ENCODE peak calls at places on chromosome 13, in seven cellular contexts. P, M, G, A, L, H and B are unnamed samples.

GRCh38 chr13:42497798-42498197 is 76.2 kb upstream of the TNFSF11 start:
- DNase-seq in P (no peak), M (no peak), G (peak), A (no peak), L (peak), H (no peak), B (no peak)

GRCh38 chr13:28583661-28584091 is 75.3 kb upstream of the POMP start:
- DNase-seq in P (no peak), M (no peak), G (peak), A (no peak), L (peak), H (no peak), B (no peak)

GRCh38 chr13:62293081-62293480 is 877.4 kb upstream of the PCDH20 start:
- DNase-seq in P (no peak), M (no peak), G (no peak), A (no peak), L (no peak), H (no peak), B (no peak)

GRCh38 chr13:24159921-24160324 is 597 bp upstream of the SPATA13 start:
- DNase-seq in P (no peak), M (no peak), G (no peak), A (no peak), L (no peak), H (no peak), B (no peak)

GRCh38 chr13:29573190-29573589 is 22.3 kb downstream of the SLC7A1 start:
- DNase-seq in P (peak), M (peak), G (no peak), A (peak), L (peak), H (no peak), B (no peak)

GRCh38 chr13:54124700-54125099 is 1096.1 kb downstream of the OLFM4 start:
- DNase-seq in P (no peak), M (no peak), G (no peak), A (no peak), L (no peak), H (no peak), B (no peak)

GRCh38 chr13:32761472-32761871 is 175.2 kb downstream of the PDS5B start:
- DNase-seq in P (no peak), M (no peak), G (no peak), A (no peak), L (no peak), H (no peak), B (no peak)

GRCh38 chr13:43285891-43286602 is 262.7 kb downstream of the DNAJC15 start:
- DNase-seq in P (no peak), M (no peak), G (peak), A (peak), L (no peak), H (no peak), B (no peak)

GRCh38 chr13:45100855-45101254 is 19.5 kb upstream of the GTF2F2 start:
- DNase-seq in P (no peak), M (no peak), G (no peak), A (no peak), L (no peak), H (no peak), B (no peak)

GRCh38 chr13:20171364-20171763 is 10.5 kb upstream of the GJA3 start:
- DNase-seq in P (no peak), M (no peak), G (no peak), A (no peak), L (no peak), H (no peak), B (no peak)

GRCh38 chr13:73677041-73677589 is 457.1 kb downstream of the KLF12 start:
- DNase-seq in P (no peak), M (no peak), G (peak), A (no peak), L (no peak), H (peak), B (no peak)

GRCh38 chr13:91571681-91572080 is 173.3 kb downstream of the GPC5 start:
- DNase-seq in P (no peak), M (no peak), G (no peak), A (no peak), L (no peak), H (no peak), B (no peak)

GRCh38 chr13:101397742-101398141 is 18.6 kb downstream of the NALCN start:
- DNase-seq in P (no peak), M (no peak), G (peak), A (no peak), L (no peak), H (no peak), B (peak)

GRCh38 chr13:42477588-42478190 is 96.3 kb upstream of the TNFSF11 start:
- DNase-seq in P (no peak), M (no peak), G (no peak), A (no peak), L (no peak), H (no peak), B (no peak)

GRCh38 chr13:31431722-31432137 is 232.0 kb downstream of the B3GLCT start:
- DNase-seq in P (no peak), M (peak), G (peak), A (peak), L (peak), H (no peak), B (no peak)

GRCh38 chr13:32033744-32034143 is 2.2 kb downstream of the FRY start:
- DNase-seq in P (no peak), M (no peak), G (no peak), A (no peak), L (no peak), H (no peak), B (no peak)

GRCh38 chr13:18232298-18232993 is 949.2 kb downstream of the TUBA3C start:
- DNase-seq in P (no peak), M (no peak), G (no peak), A (no peak), L (no peak), H (no peak), B (no peak)

GRCh38 chr13:26021516-26021915 is 30.3 kb downstream of the SHISA2 start:
- DNase-seq in P (no peak), M (no peak), G (no peak), A (no peak), L (no peak), H (no peak), B (no peak)

GRCh38 chr13:32150794-32151193 is 119.2 kb downstream of the FRY start:
- DNase-seq in P (peak), M (peak), G (no peak), A (peak), L (no peak), H (no peak), B (no peak)

GRCh38 chr13:104805346-104805745 is 1730.1 kb downstream of the EFNB2 start:
- DNase-seq in P (no peak), M (no peak), G (no peak), A (no peak), L (no peak), H (no peak), B (no peak)

GRCh38 chr13:72781461-72782439 is at the start of the genes DIS3 and PIBF1:
- DNase-seq in P (peak), M (peak), G (peak), A (peak), L (peak), H (peak), B (peak)

GRCh38 chr13:98509271-98510155 is 67.4 kb downstream of the STK24 start:
- DNase-seq in P (no peak), M (peak), G (peak), A (no peak), L (peak), H (peak), B (peak)

GRCh38 chr13:110581489-110582185 is 20.1 kb upstream of the RAB20 start:
- DNase-seq in P (no peak), M (no peak), G (no peak), A (no peak), L (no peak), H (no peak), B (no peak)

GRCh38 chr13:91313103-91313502 is 34.4 kb upstream of the MIR17HG start:
- DNase-seq in P (no peak), M (no peak), G (peak), A (no peak), L (peak), H (no peak), B (no peak)

GRCh38 chr13:85373322-85373721 is 425.9 kb downstream of the SLITRK6 start:
- DNase-seq in P (no peak), M (no peak), G (no peak), A (no peak), L (no peak), H (no peak), B (no peak)

GRCh38 chr13:24203726-24204295 is 43.3 kb downstream of the SPATA13 start:
- DNase-seq in P (no peak), M (no peak), G (no peak), A (no peak), L (peak), H (no peak), B (no peak)

GRCh38 chr13:61477619-61478018 is 62.0 kb upstream of the PCDH20 start:
- DNase-seq in P (no peak), M (no peak), G (no peak), A (no peak), L (no peak), H (no peak), B (no peak)

GRCh38 chr13:47639716-47640447 is 361.2 kb downstream of the SUCLA2 start:
- DNase-seq in P (no peak), M (no peak), G (no peak), A (no peak), L (no peak), H (no peak), B (no peak)

GRCh38 chr13:43561081-43561480 is 225.7 kb downstream of the ENOX1 start:
- DNase-seq in P (no peak), M (no peak), G (no peak), A (no peak), L (no peak), H (no peak), B (no peak)

GRCh38 chr13:32555613-32556012 is 17.0 kb upstream of the N4BP2L2 start:
- DNase-seq in P (no peak), M (no peak), G (no peak), A (no peak), L (no peak), H (no peak), B (no peak)

GRCh38 chr13:39225860-39226259 is 187.6 kb downstream of the NHLRC3 start:
- DNase-seq in P (no peak), M (no peak), G (no peak), A (no peak), L (no peak), H (no peak), B (no peak)

GRCh38 chr13:71242191-71242590 is 624.8 kb downstream of the DACH1 start:
- DNase-seq in P (no peak), M (no peak), G (no peak), A (no peak), L (no peak), H (no peak), B (no peak)

GRCh38 chr13:26254583-26255102 is 714 bp downstream of the CDK8 start:
- DNase-seq in P (peak), M (peak), G (peak), A (peak), L (peak), H (no peak), B (no peak)

GRCh38 chr13:100363874-100364273 is 224.7 kb downstream of the GGACT start:
- DNase-seq in P (no peak), M (no peak), G (peak), A (no peak), L (no peak), H (no peak), B (peak)
- H3K4me3 ChIP-seq in P (no peak), M (no peak), G (no peak), A (no peak), L (no peak), H (no peak), B (no peak)

DNA sequence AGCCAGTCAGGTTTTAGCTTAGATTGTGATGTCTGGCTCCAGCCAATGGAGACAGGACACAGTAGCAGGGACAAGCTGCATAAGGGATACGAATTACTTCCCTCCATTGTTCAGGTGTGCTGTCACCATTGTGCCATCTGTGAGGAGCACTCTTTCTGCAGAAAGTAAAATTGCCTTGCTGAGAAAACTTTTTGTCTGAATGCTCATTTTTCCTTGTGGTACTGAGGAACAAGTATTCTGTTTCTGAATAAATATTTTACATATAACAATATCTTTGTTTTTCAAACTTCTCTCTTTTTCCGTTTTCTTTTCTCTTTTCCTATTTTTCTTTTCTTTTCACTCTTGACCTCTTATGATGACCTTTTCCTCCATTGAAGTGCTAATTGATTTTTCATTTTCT is 10.2 kb downstream of the SLC10A2 start:
- DNase-seq in P (no peak), M (no peak), G (no peak), A (no peak), L (no peak), H (no peak), B (no peak)
- TF ChIP-seq CTCF in P (no peak), M (no peak), G (no peak), A (no peak), L (no peak), H (no peak), B (no peak)

DNA sequence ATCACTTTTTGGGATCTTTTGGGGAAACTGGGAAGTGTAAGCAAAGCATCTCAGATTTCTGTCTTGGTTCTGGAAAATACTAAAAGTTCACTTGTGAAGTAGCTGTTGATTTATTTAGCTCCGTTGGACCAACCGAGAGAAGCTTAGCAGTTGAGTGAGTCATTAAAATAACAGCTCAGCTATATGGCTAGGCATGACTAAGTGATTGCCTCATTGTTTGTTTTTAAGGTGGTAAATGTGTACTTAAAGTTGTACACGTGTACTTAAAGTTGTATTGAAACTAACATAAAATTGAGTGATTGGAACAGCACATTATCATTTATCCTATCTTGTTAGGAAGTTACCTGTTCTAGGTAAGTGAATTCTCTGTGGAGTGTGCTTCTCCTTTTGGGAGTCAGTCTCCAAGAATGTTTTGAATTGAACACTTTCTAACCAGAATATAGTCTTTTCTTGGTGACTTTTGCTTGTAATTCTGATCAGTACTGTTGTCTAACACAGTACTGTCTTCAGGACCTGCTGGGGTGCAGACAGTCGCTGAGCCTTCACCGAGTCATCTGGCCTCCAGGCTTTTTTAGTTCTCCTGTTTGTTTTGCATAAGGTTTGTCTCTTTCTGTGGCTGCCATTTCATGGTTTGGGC is 2.9 kb upstream of the DCUN1D2 start:
- DNase-seq in P (no peak), M (no peak), G (peak), A (no peak), L (peak), H (peak), B (peak)
- H3K4me3 ChIP-seq in P (no peak), M (no peak), G (peak), A (peak), L (peak), H (peak), B (peak)

GRCh38 chr13:96817336-96817941 is 176.8 kb downstream of the OXGR1 start:
- DNase-seq in P (no peak), M (no peak), G (no peak), A (no peak), L (peak), H (no peak), B (no peak)
- TF ChIP-seq CTCF in P (no peak), M (peak), G (peak), A (peak), L (peak), H (peak), B (peak)

DNA sequence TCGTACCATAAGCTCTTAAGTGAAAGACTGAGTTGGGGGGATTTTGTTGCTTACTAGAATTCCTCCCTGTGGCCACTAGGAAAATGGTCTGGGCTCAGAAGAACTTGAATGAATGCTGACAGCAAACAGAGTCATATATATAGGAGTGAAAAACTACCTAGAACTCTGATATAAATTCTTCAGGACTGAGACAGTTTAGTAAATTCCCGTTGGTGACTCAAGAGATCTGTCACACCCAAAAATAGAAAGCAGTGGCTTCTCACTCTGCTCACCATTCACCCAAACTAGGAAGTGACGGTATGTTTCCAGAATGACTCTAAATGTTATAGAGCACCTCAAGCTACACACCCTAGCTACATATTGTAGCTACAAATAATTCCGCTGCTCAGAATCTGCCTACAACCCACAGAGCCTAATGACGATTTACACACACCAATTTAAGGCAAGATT is 116.2 kb downstream of the TBC1D4 start:
- DNase-seq in P (no peak), M (no peak), G (peak), A (no peak), L (peak), H (no peak), B (no peak)
- H3K4me3 ChIP-seq in P (no peak), M (no peak), G (peak), A (peak), L (no peak), H (no peak), B (no peak)